ENCODE peak calls at places on chromosomes 5 and 9, in nine cellular contexts. One of them, this sample, is unnamed.

GRCh38 chr9:18544456-18544855 is 70.5 kb downstream of the ADAMTSL1 start:
- DNase-seq in suprapubic skin: no peak
- DNase-seq in lung: no peak
- DNase-seq in NCI-H1092 treated with DMSO at 0.1 percent for 48 hours: no peak
- DNase-seq in WTC11: no peak
- DNase-seq in activated naive CD4-positive, alpha-beta T cell treated with anti-CD3 and anti-CD28 coated beads for 36 hours: no peak
- DNase-seq in natural killer cell treated with Interleukin-12 subunit alpha and Interleukin-12 subunit beta and Interleukin-15 and Interleukin-18, amount 100 ng/mL, for 72 hours: no peak
- DNase-seq in activated CD8-positive, alpha-beta memory T cell treated with anti-CD3 and anti-CD28 coated beads, Interleukin-2, amount 50 U/mL, for 4 hours: no peak
- DNase-seq in activated T-helper 1 cell treated with anti-CD3 and anti-CD28 coated beads, Interleukin-2, amount 50 U/mL, for 16 hours: no peak
- DNase-seq in this sample: no peak

GRCh38 chr9:16535555-16535954 is 334.9 kb downstream of the BNC2 start:
- DNase-seq in suprapubic skin: no peak
- DNase-seq in lung: no peak
- DNase-seq in NCI-H1092 treated with DMSO at 0.1 percent for 48 hours: no peak
- DNase-seq in WTC11: no peak
- DNase-seq in activated naive CD4-positive, alpha-beta T cell treated with anti-CD3 and anti-CD28 coated beads for 36 hours: no peak
- DNase-seq in natural killer cell treated with Interleukin-12 subunit alpha and Interleukin-12 subunit beta and Interleukin-15 and Interleukin-18, amount 100 ng/mL, for 72 hours: no peak
- DNase-seq in activated CD8-positive, alpha-beta memory T cell treated with anti-CD3 and anti-CD28 coated beads, Interleukin-2, amount 50 U/mL, for 4 hours: no peak
- DNase-seq in activated T-helper 1 cell treated with anti-CD3 and anti-CD28 coated beads, Interleukin-2, amount 50 U/mL, for 16 hours: no peak
- DNase-seq in this sample: no peak

GRCh38 chr5:122858451-122858850 is 13.0 kb downstream of the SNX24 start:
- DNase-seq in suprapubic skin: no peak
- DNase-seq in lung: no peak
- DNase-seq in NCI-H1092 treated with DMSO at 0.1 percent for 48 hours: no peak
- DNase-seq in WTC11: no peak
- DNase-seq in activated naive CD4-positive, alpha-beta T cell treated with anti-CD3 and anti-CD28 coated beads for 36 hours: no peak
- DNase-seq in natural killer cell treated with Interleukin-12 subunit alpha and Interleukin-12 subunit beta and Interleukin-15 and Interleukin-18, amount 100 ng/mL, for 72 hours: no peak
- DNase-seq in activated CD8-positive, alpha-beta memory T cell treated with anti-CD3 and anti-CD28 coated beads, Interleukin-2, amount 50 U/mL, for 4 hours: no peak
- DNase-seq in activated T-helper 1 cell treated with anti-CD3 and anti-CD28 coated beads, Interleukin-2, amount 50 U/mL, for 16 hours: no peak
- DNase-seq in this sample: peak; percentile 48

GRCh38 chr5:102971693-102972293 is 148.1 kb downstream of the GIN1 start:
- DNase-seq in suprapubic skin: no peak
- DNase-seq in lung: no peak
- DNase-seq in NCI-H1092 treated with DMSO at 0.1 percent for 48 hours: no peak
- DNase-seq in WTC11: no peak
- DNase-seq in activated naive CD4-positive, alpha-beta T cell treated with anti-CD3 and anti-CD28 coated beads for 36 hours: no peak
- DNase-seq in natural killer cell treated with Interleukin-12 subunit alpha and Interleukin-12 subunit beta and Interleukin-15 and Interleukin-18, amount 100 ng/mL, for 72 hours: no peak
- DNase-seq in activated CD8-positive, alpha-beta memory T cell treated with anti-CD3 and anti-CD28 coated beads, Interleukin-2, amount 50 U/mL, for 4 hours: no peak
- DNase-seq in activated T-helper 1 cell treated with anti-CD3 and anti-CD28 coated beads, Interleukin-2, amount 50 U/mL, for 16 hours: no peak
- DNase-seq in this sample: peak; percentile 2

GRCh38 chr9:134591573-134591981 is 50.0 kb upstream of the COL5A1 start:
- DNase-seq in suprapubic skin: peak; percentile 52
- DNase-seq in lung: no peak
- DNase-seq in NCI-H1092 treated with DMSO at 0.1 percent for 48 hours: peak; percentile 22
- DNase-seq in WTC11: no peak
- DNase-seq in activated naive CD4-positive, alpha-beta T cell treated with anti-CD3 and anti-CD28 coated beads for 36 hours: no peak
- DNase-seq in natural killer cell treated with Interleukin-12 subunit alpha and Interleukin-12 subunit beta and Interleukin-15 and Interleukin-18, amount 100 ng/mL, for 72 hours: no peak
- DNase-seq in activated CD8-positive, alpha-beta memory T cell treated with anti-CD3 and anti-CD28 coated beads, Interleukin-2, amount 50 U/mL, for 4 hours: no peak
- DNase-seq in activated T-helper 1 cell treated with anti-CD3 and anti-CD28 coated beads, Interleukin-2, amount 50 U/mL, for 16 hours: no peak
- DNase-seq in this sample: no peak

GRCh38 chr5:159451197-159452052 is 121.1 kb upstream of the IL12B start:
- DNase-seq in suprapubic skin: no peak
- DNase-seq in lung: peak; percentile 52
- DNase-seq in NCI-H1092 treated with DMSO at 0.1 percent for 48 hours: no peak
- DNase-seq in WTC11: no peak
- DNase-seq in activated naive CD4-positive, alpha-beta T cell treated with anti-CD3 and anti-CD28 coated beads for 36 hours: no peak
- DNase-seq in natural killer cell treated with Interleukin-12 subunit alpha and Interleukin-12 subunit beta and Interleukin-15 and Interleukin-18, amount 100 ng/mL, for 72 hours: no peak
- DNase-seq in activated CD8-positive, alpha-beta memory T cell treated with anti-CD3 and anti-CD28 coated beads, Interleukin-2, amount 50 U/mL, for 4 hours: no peak
- DNase-seq in activated T-helper 1 cell treated with anti-CD3 and anti-CD28 coated beads, Interleukin-2, amount 50 U/mL, for 16 hours: no peak
- DNase-seq in this sample: no peak

GRCh38 chr9:69173891-69174644 is at the start of gene TJP2:
- DNase-seq in suprapubic skin: peak; percentile 72
- DNase-seq in lung: peak; percentile 73
- DNase-seq in NCI-H1092 treated with DMSO at 0.1 percent for 48 hours: peak; percentile 40
- DNase-seq in WTC11: peak; percentile 77
- DNase-seq in activated naive CD4-positive, alpha-beta T cell treated with anti-CD3 and anti-CD28 coated beads for 36 hours: peak; percentile 48
- DNase-seq in natural killer cell treated with Interleukin-12 subunit alpha and Interleukin-12 subunit beta and Interleukin-15 and Interleukin-18, amount 100 ng/mL, for 72 hours: peak; percentile 78
- DNase-seq in activated CD8-positive, alpha-beta memory T cell treated with anti-CD3 and anti-CD28 coated beads, Interleukin-2, amount 50 U/mL, for 4 hours: peak; percentile 26
- DNase-seq in activated T-helper 1 cell treated with anti-CD3 and anti-CD28 coated beads, Interleukin-2, amount 50 U/mL, for 16 hours: no peak
- DNase-seq in this sample: no peak

GRCh38 chr9:130985606-130986162 is 23.3 kb upstream of the LAMC3 start:
- DNase-seq in suprapubic skin: no peak
- DNase-seq in lung: no peak
- DNase-seq in NCI-H1092 treated with DMSO at 0.1 percent for 48 hours: no peak
- DNase-seq in WTC11: no peak
- DNase-seq in activated naive CD4-positive, alpha-beta T cell treated with anti-CD3 and anti-CD28 coated beads for 36 hours: no peak
- DNase-seq in natural killer cell treated with Interleukin-12 subunit alpha and Interleukin-12 subunit beta and Interleukin-15 and Interleukin-18, amount 100 ng/mL, for 72 hours: no peak
- DNase-seq in activated CD8-positive, alpha-beta memory T cell treated with anti-CD3 and anti-CD28 coated beads, Interleukin-2, amount 50 U/mL, for 4 hours: no peak
- DNase-seq in activated T-helper 1 cell treated with anti-CD3 and anti-CD28 coated beads, Interleukin-2, amount 50 U/mL, for 16 hours: no peak
- DNase-seq in this sample: no peak

GRCh38 chr9:128781186-128782070 is 5.6 kb upstream of the TBC1D13 start:
- DNase-seq in suprapubic skin: no peak
- DNase-seq in lung: no peak
- DNase-seq in NCI-H1092 treated with DMSO at 0.1 percent for 48 hours: no peak
- DNase-seq in WTC11: no peak
- DNase-seq in activated naive CD4-positive, alpha-beta T cell treated with anti-CD3 and anti-CD28 coated beads for 36 hours: no peak
- DNase-seq in natural killer cell treated with Interleukin-12 subunit alpha and Interleukin-12 subunit beta and Interleukin-15 and Interleukin-18, amount 100 ng/mL, for 72 hours: no peak
- DNase-seq in activated CD8-positive, alpha-beta memory T cell treated with anti-CD3 and anti-CD28 coated beads, Interleukin-2, amount 50 U/mL, for 4 hours: no peak
- DNase-seq in activated T-helper 1 cell treated with anti-CD3 and anti-CD28 coated beads, Interleukin-2, amount 50 U/mL, for 16 hours: no peak
- DNase-seq in this sample: no peak

GRCh38 chr5:173293817-173294672 is 34.2 kb downstream of the STC2 start:
- DNase-seq in suprapubic skin: peak; percentile 85
- DNase-seq in lung: peak; percentile 76
- DNase-seq in NCI-H1092 treated with DMSO at 0.1 percent for 48 hours: peak; percentile 39
- DNase-seq in WTC11: peak; percentile 85
- DNase-seq in activated naive CD4-positive, alpha-beta T cell treated with anti-CD3 and anti-CD28 coated beads for 36 hours: peak; percentile 84
- DNase-seq in natural killer cell treated with Interleukin-12 subunit alpha and Interleukin-12 subunit beta and Interleukin-15 and Interleukin-18, amount 100 ng/mL, for 72 hours: peak; percentile 66
- DNase-seq in activated CD8-positive, alpha-beta memory T cell treated with anti-CD3 and anti-CD28 coated beads, Interleukin-2, amount 50 U/mL, for 4 hours: peak; percentile 66
- DNase-seq in activated T-helper 1 cell treated with anti-CD3 and anti-CD28 coated beads, Interleukin-2, amount 50 U/mL, for 16 hours: peak; percentile 35
- DNase-seq in this sample: peak; percentile 51

GRCh38 chr5:143638654-143639053 is 173.3 kb upstream of the HMHB1 start:
- DNase-seq in suprapubic skin: no peak
- DNase-seq in lung: no peak
- DNase-seq in NCI-H1092 treated with DMSO at 0.1 percent for 48 hours: no peak
- DNase-seq in WTC11: no peak
- DNase-seq in activated naive CD4-positive, alpha-beta T cell treated with anti-CD3 and anti-CD28 coated beads for 36 hours: no peak
- DNase-seq in natural killer cell treated with Interleukin-12 subunit alpha and Interleukin-12 subunit beta and Interleukin-15 and Interleukin-18, amount 100 ng/mL, for 72 hours: no peak
- DNase-seq in activated CD8-positive, alpha-beta memory T cell treated with anti-CD3 and anti-CD28 coated beads, Interleukin-2, amount 50 U/mL, for 4 hours: no peak
- DNase-seq in activated T-helper 1 cell treated with anti-CD3 and anti-CD28 coated beads, Interleukin-2, amount 50 U/mL, for 16 hours: no peak
- DNase-seq in this sample: no peak

GRCh38 chr9:105405514-105406131 is 42.2 kb upstream of the FSD1L start:
- DNase-seq in suprapubic skin: no peak
- DNase-seq in lung: no peak
- DNase-seq in NCI-H1092 treated with DMSO at 0.1 percent for 48 hours: no peak
- DNase-seq in WTC11: no peak
- DNase-seq in activated naive CD4-positive, alpha-beta T cell treated with anti-CD3 and anti-CD28 coated beads for 36 hours: peak; percentile 69
- DNase-seq in natural killer cell treated with Interleukin-12 subunit alpha and Interleukin-12 subunit beta and Interleukin-15 and Interleukin-18, amount 100 ng/mL, for 72 hours: no peak
- DNase-seq in activated CD8-positive, alpha-beta memory T cell treated with anti-CD3 and anti-CD28 coated beads, Interleukin-2, amount 50 U/mL, for 4 hours: peak; percentile 38
- DNase-seq in activated T-helper 1 cell treated with anti-CD3 and anti-CD28 coated beads, Interleukin-2, amount 50 U/mL, for 16 hours: no peak
- DNase-seq in this sample: no peak